ENCODE peak calls at places on chromosomes 1 and 21, in eight cellular contexts. A, U, R, G, W, S, X and F are unnamed samples.

GRCh38 chr1:5225687-5226389 is 571.4 kb downstream of the AJAP1 start:
- DNase-seq in R (no peak), G (no peak), S (no peak), X (peak), U (no peak), W (no peak), A (no peak), F (peak)

GRCh38 chr1:94955767-94956632 is 29.1 kb upstream of the CNN3 start:
- DNase-seq in R (no peak), U (no peak), G (no peak), S (peak), X (no peak), A (no peak), W (no peak), F (no peak)

GRCh38 chr1:67489643-67490042 is 59.4 kb upstream of the SERBP1 start:
- DNase-seq in S (peak), X (peak), G (no peak), U (no peak), R (no peak), W (no peak), A (no peak), F (peak)

GRCh38 chr1:33060579-33061083 is 20.3 kb upstream of the AZIN2 start:
- DNase-seq in A (no peak), U (peak), W (peak), X (no peak), G (no peak), R (no peak), S (peak), F (no peak)

GRCh38 chr1:87044840-87045239 is 130.4 kb downstream of the HS2ST1 start:
- DNase-seq in X (no peak), R (no peak), W (no peak), U (no peak), G (no peak), A (no peak), S (no peak), F (no peak)

GRCh38 chr1:75632350-75632949 is 21.5 kb upstream of the SLC44A5 start:
- DNase-seq in U (no peak), R (no peak), G (no peak), A (peak), S (peak), X (peak), W (no peak), F (peak)

GRCh38 chr1:58652351-58653184 is 47.3 kb downstream of the MYSM1 start:
- DNase-seq in W (no peak), X (peak), U (peak), A (peak), G (peak), S (peak), R (peak), F (peak)

GRCh38 chr1:186925881-186926676 is 97.3 kb downstream of the PLA2G4A start:
- DNase-seq in R (no peak), U (no peak), W (no peak), A (no peak), S (peak), G (no peak), X (no peak), F (no peak)

GRCh38 chr1:113036639-113037321 is 36.2 kb upstream of the LRIG2 start:
- DNase-seq in X (peak), G (no peak), A (no peak), R (no peak), U (no peak), S (no peak), W (no peak), F (no peak)

GRCh38 chr1:31666290-31666963 is 21.8 kb upstream of the PEF1 start:
- DNase-seq in S (peak), U (peak), R (no peak), G (no peak), A (peak), W (no peak), X (peak), F (no peak)

GRCh38 chr1:8061210-8061609 is 35.1 kb upstream of the ERRFI1 start:
- DNase-seq in W (no peak), X (no peak), G (no peak), S (peak), U (peak), A (no peak), R (no peak), F (no peak)

GRCh38 chr1:7470904-7471638 is 300.0 kb upstream of the VAMP3 start:
- DNase-seq in S (peak), G (no peak), R (no peak), W (peak), X (no peak), A (no peak), U (peak), F (no peak)

GRCh38 chr21:45253180-45253579 is 34.5 kb downstream of the POFUT2 start:
- DNase-seq in S (no peak), G (no peak), U (no peak), R (no peak), X (peak), A (no peak), W (no peak), F (no peak)

GRCh38 chr1:53066941-53067738 is 5.1 kb downstream of the PODN start:
- DNase-seq in W (no peak), A (no peak), S (no peak), G (no peak), X (peak), R (peak), U (no peak), F (no peak)

GRCh38 chr1:29685387-29685786 is 449.1 kb downstream of the PTPRU start:
- DNase-seq in W (no peak), A (no peak), U (peak), G (no peak), S (no peak), R (no peak), X (no peak), F (peak)

GRCh38 chr1:4803335-4803734 is 148.9 kb downstream of the AJAP1 start:
- DNase-seq in R (no peak), A (no peak), W (no peak), S (no peak), G (no peak), U (no peak), X (no peak), F (no peak)

GRCh38 chr1:61287734-61288133 is 205.4 kb downstream of the NFIA start:
- DNase-seq in S (peak), W (no peak), X (no peak), G (no peak), R (no peak), A (no peak), U (no peak), F (no peak)

GRCh38 chr1:150976879-150977694 is 2.5 kb upstream of the CERS2 start:
- DNase-seq in X (peak), R (peak), G (peak), U (peak), W (peak), S (no peak), A (peak), F (peak)

GRCh38 chr1:216119600-216119999 is 303.6 kb downstream of the USH2A start:
- DNase-seq in W (no peak), A (peak), S (peak), R (no peak), U (no peak), X (peak), G (no peak), F (peak)

GRCh38 chr1:102897537-102897936 is 210.8 kb downstream of the COL11A1 start:
- DNase-seq in W (no peak), X (no peak), R (no peak), A (no peak), S (peak), G (no peak), U (no peak), F (no peak)

GRCh38 chr1:22137006-22137720 is 5.7 kb downstream of the WNT4 start:
- DNase-seq in R (no peak), G (no peak), W (peak), U (no peak), X (peak), A (no peak), S (peak), F (no peak)

GRCh38 chr1:1206376-1207253 is at the start of gene TNFRSF18:
- DNase-seq in U (no peak), A (peak), X (peak), W (peak), G (peak), R (no peak), S (no peak), F (peak)

GRCh38 chr1:61081135-61081636 is 1.2 kb upstream of the NFIA start:
- DNase-seq in U (no peak), X (no peak), G (no peak), A (no peak), S (no peak), R (no peak), W (no peak), F (no peak)

GRCh38 chr1:24874611-24875225 is 55.4 kb downstream of the RUNX3 start:
- DNase-seq in G (no peak), R (no peak), A (no peak), W (no peak), S (no peak), U (no peak), X (peak), F (no peak)

GRCh38 chr1:10803971-10804820 is 7.8 kb upstream of the CASZ1 start:
- DNase-seq in G (no peak), R (no peak), A (peak), W (no peak), U (no peak), X (peak), S (no peak), F (peak)

GRCh38 chr1:24364975-24365678 is 46.0 kb downstream of the GRHL3 start:
- DNase-seq in X (peak), S (peak), W (no peak), G (no peak), A (no peak), U (no peak), R (no peak), F (no peak)